ENCODE peak calls at places on chromosomes 2 and 18, in eight cellular contexts. K is activated CD8-positive, alpha-beta T cell treated with anti-CD3 and anti-CD28 coated beads, Interleukin-2, amount 10 ng/mL, durations not matched to agents 7 days and 5 days; F is aorta; M is pancreas; C is stimulated activated naive CD8-positive, alpha-beta T cell treated with anti-CD3 and anti-CD28 coated beads, Interleukin-15, Interleukin-2, amounts not matched to agents 100 U/mL and 50 U/mL, for 24 hours; D is GM12878; W is SK-N-SH treated with all-trans-retinoic acid at 6 μM for 48 hours; T is naive thymus-derived CD8-positive, alpha-beta T cell. L is an unnamed sample.

GRCh38 chr18:50297621-50298442 is 10.3 kb upstream of the CXXC1 start:
- ATAC-seq in K (peak), F (peak), M (peak), C (peak), D (peak), W (peak), T (peak), L (peak)

GRCh38 chr2:237494066-237494465 is 7.0 kb downstream of the MLPH start:
- ATAC-seq in K (no peak), F (no peak), M (no peak), C (no peak), D (no peak), W (no peak), T (no peak), L (no peak)

GRCh38 chr18:80175451-80176235 is 66.6 kb downstream of the ADNP2 start:
- ATAC-seq in K (peak), F (no peak), M (no peak), C (peak), D (no peak), W (no peak), T (peak), L (no peak)

GRCh38 chr18:51447943-51448342 is 250.5 kb upstream of the MEX3C start:
- ATAC-seq in K (no peak), F (no peak), M (peak), C (no peak), D (no peak), W (no peak), T (no peak), L (no peak)

GRCh38 chr2:23617817-23618216 is 232.8 kb downstream of the KLHL29 start:
- ATAC-seq in K (no peak), F (peak), M (peak), C (no peak), D (no peak), W (no peak), T (no peak), L (no peak)

GRCh38 chr2:182259629-182260150 is 167.1 kb downstream of the PDE1A start:
- ATAC-seq in K (no peak), F (no peak), M (no peak), C (no peak), D (no peak), W (peak), T (no peak), L (no peak)

GRCh38 chr2:184560603-184561002 is 37.7 kb upstream of the ZNF804A start:
- ATAC-seq in K (no peak), F (peak), M (no peak), C (no peak), D (no peak), W (no peak), T (no peak), L (no peak)

GRCh38 chr2:33033524-33034150 is 86.9 kb downstream of the LTBP1 start:
- ATAC-seq in K (no peak), F (peak), M (peak), C (no peak), D (no peak), W (peak), T (no peak), L (no peak)

GRCh38 chr18:67239826-67240225 is 276.7 kb downstream of the DSEL start:
- ATAC-seq in K (no peak), F (no peak), M (no peak), C (peak), D (no peak), W (no peak), T (no peak), L (no peak)

GRCh38 chr2:157872791-157873190 is 3.3 kb downstream of the ACVR1 start:
- ATAC-seq in K (no peak), F (no peak), M (no peak), C (no peak), D (no peak), W (no peak), T (no peak), L (no peak)

GRCh38 chr2:181917378-181917735 is 25.8 kb downstream of the ITPRID2 start:
- ATAC-seq in K (no peak), F (no peak), M (peak), C (no peak), D (no peak), W (no peak), T (no peak), L (no peak)

GRCh38 chr2:196925768-196926561 is 542 bp downstream of the PGAP1 start:
- ATAC-seq in K (peak), F (peak), M (peak), C (peak), D (peak), W (peak), T (peak), L (peak)

GRCh38 chr2:174145827-174146226 is 102.5 kb downstream of the OLA1 start:
- ATAC-seq in K (no peak), F (no peak), M (no peak), C (no peak), D (peak), W (no peak), T (no peak), L (no peak)

GRCh38 chr2:177474301-177474700 is 81.7 kb downstream of the AGPS start:
- ATAC-seq in K (no peak), F (no peak), M (no peak), C (no peak), D (no peak), W (no peak), T (no peak), L (no peak)

GRCh38 chr2:66364495-66364992 is 70.4 kb upstream of the MEIS1 start:
- ATAC-seq in K (no peak), F (no peak), M (peak), C (no peak), D (no peak), W (no peak), T (no peak), L (no peak)

GRCh38 chr2:223887127-223887526 is 49.7 kb upstream of the AP1S3 start:
- ATAC-seq in K (no peak), F (no peak), M (no peak), C (no peak), D (no peak), W (no peak), T (no peak), L (no peak)

GRCh38 chr2:12277305-12278034 is 439.3 kb upstream of the TRIB2 start:
- ATAC-seq in K (no peak), F (no peak), M (no peak), C (no peak), D (no peak), W (no peak), T (no peak), L (no peak)

GRCh38 chr2:37582911-37583310 is 88.5 kb downstream of the CDC42EP3 start:
- ATAC-seq in K (no peak), F (no peak), M (no peak), C (no peak), D (no peak), W (no peak), T (peak), L (no peak)

GRCh38 chr18:55774505-55774904 is 186.5 kb upstream of the TCF4 start:
- ATAC-seq in K (no peak), F (no peak), M (no peak), C (no peak), D (no peak), W (no peak), T (no peak), L (no peak)

GRCh38 chr2:110858135-110858737 is 125.9 kb downstream of the ACOXL start:
- ATAC-seq in K (peak), F (no peak), M (peak), C (peak), D (peak), W (no peak), T (peak), L (peak)

GRCh38 chr2:11582526-11583202 is 48.8 kb downstream of the GREB1 start:
- ATAC-seq in K (peak), F (peak), M (peak), C (no peak), D (peak), W (peak), T (peak), L (no peak)

GRCh38 chr2:215970425-215970824 is 42.9 kb downstream of the MREG start:
- ATAC-seq in K (no peak), F (no peak), M (no peak), C (peak), D (no peak), W (no peak), T (no peak), L (no peak)

GRCh38 chr18:80258640-80259039 is 11.3 kb upstream of the PARD6G start:
- ATAC-seq in K (no peak), F (peak), M (peak), C (no peak), D (no peak), W (peak), T (no peak), L (no peak)

GRCh38 chr2:219485201-219485580 is 13.5 kb upstream of the GMPPA start:
- ATAC-seq in K (no peak), F (no peak), M (no peak), C (no peak), D (no peak), W (no peak), T (no peak), L (no peak)

GRCh38 chr2:168470188-168470879 is 14.3 kb downstream of the CERS6 start:
- ATAC-seq in K (no peak), F (no peak), M (no peak), C (no peak), D (peak), W (no peak), T (peak), L (no peak)

GRCh38 chr2:75810931-75811330 is 100.2 kb upstream of the GCFC2 start:
- ATAC-seq in K (no peak), F (no peak), M (no peak), C (no peak), D (no peak), W (no peak), T (no peak), L (no peak)

GRCh38 chr2:71530987-71531332 is 77.6 kb downstream of the DYSF start:
- ATAC-seq in K (no peak), F (no peak), M (no peak), C (no peak), D (no peak), W (no peak), T (no peak), L (no peak)

GRCh38 chr2:213923543-213923942 is 487.3 kb upstream of the VWC2L start:
- ATAC-seq in K (no peak), F (peak), M (peak), C (no peak), D (peak), W (no peak), T (no peak), L (peak)

GRCh38 chr2:97691166-97691565 is 21.7 kb downstream of the C2orf92 start:
- ATAC-seq in K (no peak), F (no peak), M (no peak), C (no peak), D (no peak), W (no peak), T (no peak), L (peak)

GRCh38 chr2:179769323-179769722 is 92.1 kb downstream of the ZNF385B start:
- ATAC-seq in K (no peak), F (no peak), M (no peak), C (no peak), D (no peak), W (no peak), T (no peak), L (no peak)

GRCh38 chr18:13222371-13223281 is 4.1 kb downstream of the LDLRAD4 start:
- ATAC-seq in K (no peak), F (peak), M (peak), C (no peak), D (no peak), W (peak), T (no peak), L (no peak)

GRCh38 chr18:73636355-73636754 is 511.3 kb downstream of the FBXO15 start:
- ATAC-seq in K (no peak), F (no peak), M (no peak), C (no peak), D (no peak), W (no peak), T (no peak), L (no peak)

GRCh38 chr18:54909538-54909937 is 49.7 kb downstream of the CCDC68 start:
- ATAC-seq in K (no peak), F (no peak), M (no peak), C (no peak), D (no peak), W (no peak), T (no peak), L (no peak)

GRCh38 chr18:51092097-51092496 is 62.1 kb downstream of the SMAD4 start:
- ATAC-seq in K (no peak), F (no peak), M (no peak), C (no peak), D (no peak), W (peak), T (no peak), L (peak)

GRCh38 chr2:14634223-14634884 is 1.8 kb downstream of the LRATD1 start:
- ATAC-seq in K (no peak), F (peak), M (peak), C (peak), D (no peak), W (peak), T (no peak), L (peak)

GRCh38 chr18:9434240-9434701 is 41.0 kb upstream of the RALBP1 start:
- ATAC-seq in K (no peak), F (no peak), M (no peak), C (no peak), D (peak), W (no peak), T (no peak), L (no peak)

GRCh38 chr2:234981197-234982095 is 29.6 kb downstream of the SH3BP4 start:
- ATAC-seq in K (no peak), F (peak), M (peak), C (no peak), D (no peak), W (peak), T (no peak), L (no peak)

GRCh38 chr2:197863744-197864143 is 59.4 kb downstream of the PLCL1 start:
- ATAC-seq in K (no peak), F (no peak), M (no peak), C (no peak), D (no peak), W (no peak), T (no peak), L (no peak)

L was measured in stimulated activated memory B cell treated with anti-CD40 and anti-IgM and Interleukin-4, amounts not matched to agents 10 μg/mL and 1 μg/mL and 100 μg/mL, for 72 hours.